ENCODE peak calls at places on chromosomes 1 and 21, in seven cellular contexts. F is OCI-LY7, N is psoas muscle, M is thoracic aorta, Q is tibial artery, L is Peyer's patch, S is A549. V is an unnamed sample.

GRCh38 chr1:24315391-24315790 is 3.8 kb upstream of the GRHL3 start:
- DNase-seq in F (no peak), N (no peak), M (no peak), Q (peak; percentile 15), L (no peak), S (no peak), V (no peak)

GRCh38 chr1:147600119-147601111 is 59.1 kb downstream of the BCL9 start:
- DNase-seq in F (peak; percentile 15), N (no peak), M (peak; percentile 19), Q (no peak), L (no peak), S (peak; percentile 25), V (no peak)

GRCh38 chr1:174913225-174913903 is 86.4 kb upstream of the CACYBP start:
- DNase-seq in F (no peak), N (no peak), M (no peak), Q (no peak), L (no peak), S (no peak), V (no peak)

GRCh38 chr1:109383850-109384249 is 13.9 kb downstream of the SORT1 start:
- DNase-seq in F (no peak), N (no peak), M (no peak), Q (no peak), L (no peak), S (no peak), V (no peak)

GRCh38 chr1:16175610-16176553 is 20.0 kb upstream of the EPHA2 start:
- DNase-seq in F (no peak), N (peak; percentile 91), M (peak; percentile 45), Q (peak; percentile 96), L (peak; percentile 82), S (no peak), V (peak; percentile 72)

GRCh38 chr1:105608713-105609112 is 1447.8 kb upstream of the PRMT6 start:
- DNase-seq in F (no peak), N (no peak), M (no peak), Q (no peak), L (no peak), S (no peak), V (no peak)

GRCh38 chr21:36717901-36718465 is 19.1 kb downstream of the SIM2 start:
- DNase-seq in F (no peak), N (no peak), M (no peak), Q (no peak), L (no peak), S (no peak), V (no peak)

GRCh38 chr21:41965045-41965444 is 11.2 kb upstream of the C2CD2 start:
- DNase-seq in F (peak; percentile 64), N (no peak), M (no peak), Q (no peak), L (peak; percentile 22), S (no peak), V (no peak)

GRCh38 chr21:33028271-33028670 is 2.5 kb downstream of the OLIG2 start:
- DNase-seq in F (no peak), N (no peak), M (no peak), Q (no peak), L (no peak), S (no peak), V (no peak)

DNA sequence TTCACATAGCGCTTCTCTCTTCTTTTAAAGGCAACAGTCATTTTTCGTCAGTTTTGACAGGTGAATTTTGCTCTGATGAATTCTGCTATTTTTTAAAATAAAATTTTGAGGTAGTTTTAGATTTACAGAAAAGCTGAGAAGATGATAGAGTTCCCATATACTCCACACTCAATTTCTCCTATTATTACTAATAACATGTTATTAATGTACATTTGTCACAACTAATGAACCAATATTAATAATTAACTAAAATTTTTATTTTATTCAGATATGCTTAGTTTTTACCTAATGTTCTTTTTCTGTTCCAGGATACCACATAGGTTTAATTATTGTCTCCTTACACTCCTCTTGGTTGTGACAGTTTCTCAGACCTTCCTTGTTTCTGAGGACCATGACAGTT is 197.0 kb downstream of the ZC3H11B start:
- DNase-seq in F (no peak), N (no peak), M (no peak), Q (no peak), L (no peak), S (no peak), V (no peak)
- H3K9me3 ChIP-seq in F (no peaks in the 10 kb centered on the region), N (no peaks in the 10 kb centered on the region), M (no peaks in the 10 kb centered on the region), Q (no peaks in the 10 kb centered on the region), L (no peaks in the 10 kb centered on the region), S (no peaks in the 10 kb centered on the region), V (no peaks in the 10 kb centered on the region)

GRCh38 chr1:4052657-4053056 is 152.6 kb upstream of the C1orf174 start:
- DNase-seq in F (no peak), N (no peak), M (no peak), Q (no peak), L (no peak), S (no peak), V (no peak)
- H3K9me3 ChIP-seq in F (no peaks in the 10 kb centered on the region), N (no peaks in the 10 kb centered on the region), M (no peaks in the 10 kb centered on the region), Q (no peaks in the 10 kb centered on the region), L (no peaks in the 10 kb centered on the region), S (no peaks in the 10 kb centered on the region), V (peaks cover 82% of the 10 kb centered on the region)

DNA sequence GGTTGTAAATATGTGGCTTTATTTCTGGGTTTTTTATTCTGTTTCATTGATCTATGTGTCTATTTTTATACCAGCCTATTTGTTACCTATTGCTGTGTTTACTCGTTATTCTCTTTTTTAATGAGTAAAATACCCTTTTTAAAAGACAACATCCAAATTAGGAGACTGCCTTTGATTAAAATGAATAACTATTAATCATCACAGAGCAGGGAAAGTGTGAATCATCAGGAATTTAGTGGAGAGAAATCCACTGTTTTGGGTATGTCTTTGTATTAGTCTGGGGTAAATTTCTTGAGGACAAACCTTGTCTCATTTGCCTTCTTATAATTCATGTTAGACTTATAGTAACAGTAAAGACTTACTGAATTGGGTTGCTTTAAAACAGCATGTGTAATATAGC is 12.1 kb downstream of the DISC1 start:
- DNase-seq in F (no peak), N (no peak), M (no peak), Q (no peak), L (no peak), S (no peak), V (no peak)
- H3K9me3 ChIP-seq in F (no peaks in the 10 kb centered on the region), N (no peaks in the 10 kb centered on the region), M (no peaks in the 10 kb centered on the region), Q (no peaks in the 10 kb centered on the region), L (no peaks in the 10 kb centered on the region), S (no peaks in the 10 kb centered on the region), V (peaks cover 3% of the 10 kb centered on the region)

DNA sequence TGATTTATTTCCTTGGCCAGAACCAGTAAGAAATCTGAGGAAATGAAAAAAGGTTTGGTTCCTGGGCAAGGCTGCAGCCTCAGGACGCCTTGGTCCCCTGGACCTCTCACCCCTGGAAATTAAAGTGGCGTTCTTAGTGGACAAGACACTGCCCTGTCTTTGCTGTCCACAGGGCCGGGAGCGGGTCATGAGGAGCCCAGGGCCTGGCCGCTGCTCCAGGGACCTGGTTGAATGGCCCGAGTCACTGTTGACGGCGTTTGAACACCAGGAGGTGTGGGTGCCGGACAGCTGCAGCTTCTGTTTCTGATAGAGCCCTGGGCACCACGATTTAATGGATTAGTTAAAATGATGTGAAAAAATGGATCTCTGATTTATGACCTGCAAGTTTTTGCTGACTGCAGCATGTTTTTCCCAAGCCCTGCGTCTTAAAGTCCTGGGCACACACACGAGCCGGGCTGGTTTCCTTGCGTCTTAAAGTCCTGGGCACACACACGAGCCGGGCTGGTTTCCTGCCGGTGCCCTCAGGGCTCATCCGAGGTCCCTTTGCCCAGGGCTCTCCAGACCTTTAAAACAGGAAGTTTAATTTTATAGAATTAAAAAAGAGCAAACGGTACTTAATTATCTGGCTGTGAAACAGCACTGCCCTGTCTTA is 74.1 kb upstream of the ACTRT2 start:
- DNase-seq in F (no peak), N (peak; percentile 23), M (no peak), Q (peak; percentile 48), L (peak; percentile 14), S (no peak), V (no peak)
- H3K9me3 ChIP-seq in F (no peaks in the 10 kb centered on the region), N (no peaks in the 10 kb centered on the region), M (no peaks in the 10 kb centered on the region), Q (no peaks in the 10 kb centered on the region), L (no peaks in the 10 kb centered on the region), S (no peaks in the 10 kb centered on the region), V (peaks cover 94% of the 10 kb centered on the region)

DNA sequence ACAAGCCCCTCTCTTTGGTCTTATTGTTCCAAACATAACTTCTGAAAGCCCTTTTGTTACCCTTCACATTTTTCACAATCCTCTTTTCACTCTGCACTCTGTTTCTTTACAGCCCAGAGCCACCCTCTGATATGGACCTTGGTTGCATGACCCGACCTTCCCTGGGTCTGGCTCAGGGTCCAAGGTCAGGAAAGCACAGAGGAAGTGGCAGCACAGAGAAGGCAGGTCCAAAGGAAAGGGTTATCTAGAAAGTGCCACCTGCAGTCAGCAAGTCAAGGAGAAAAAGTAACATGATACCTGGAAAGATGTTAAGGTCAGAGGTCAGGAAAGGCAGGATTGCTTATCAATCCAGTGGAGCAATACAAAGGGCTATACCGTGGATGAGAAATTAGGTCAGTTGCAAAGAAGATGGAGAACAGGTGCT is 18.4 kb downstream of the BCAR3 start:
- DNase-seq in F (no peak), N (no peak), M (no peak), Q (no peak), L (no peak), S (no peak), V (no peak)
- H3K9me3 ChIP-seq in F (no peaks in the 10 kb centered on the region), N (no peaks in the 10 kb centered on the region), M (no peaks in the 10 kb centered on the region), Q (no peaks in the 10 kb centered on the region), L (no peaks in the 10 kb centered on the region), S (no peaks in the 10 kb centered on the region), V (no peaks in the 10 kb centered on the region)

DNA sequence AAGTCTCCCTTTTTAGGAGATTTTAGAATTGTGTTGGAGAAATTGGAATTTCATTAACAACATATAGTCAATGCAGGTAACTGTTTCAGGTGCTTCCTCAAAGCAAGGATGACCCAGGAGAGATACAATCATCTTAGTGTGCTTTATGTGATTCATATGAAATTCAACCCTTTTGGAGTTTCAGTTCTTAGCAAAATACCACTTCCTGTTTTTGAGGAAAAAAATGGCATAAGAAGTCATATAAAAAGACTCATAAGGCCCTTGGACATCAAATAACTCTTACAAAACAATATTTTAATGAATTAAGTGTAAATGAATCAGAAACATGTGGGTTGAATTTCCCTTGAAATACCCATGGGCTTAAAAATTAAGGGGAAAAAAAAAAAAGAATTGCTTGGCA is 926.6 kb downstream of the LTN1 start:
- DNase-seq in F (peak; percentile 60), N (no peak), M (no peak), Q (no peak), L (no peak), S (no peak), V (no peak)
- H3K9me3 ChIP-seq in F (no peaks in the 10 kb centered on the region), N (no peaks in the 10 kb centered on the region), M (no peaks in the 10 kb centered on the region), Q (no peaks in the 10 kb centered on the region), L (no peaks in the 10 kb centered on the region), S (no peaks in the 10 kb centered on the region), V (no peaks in the 10 kb centered on the region)

DNA sequence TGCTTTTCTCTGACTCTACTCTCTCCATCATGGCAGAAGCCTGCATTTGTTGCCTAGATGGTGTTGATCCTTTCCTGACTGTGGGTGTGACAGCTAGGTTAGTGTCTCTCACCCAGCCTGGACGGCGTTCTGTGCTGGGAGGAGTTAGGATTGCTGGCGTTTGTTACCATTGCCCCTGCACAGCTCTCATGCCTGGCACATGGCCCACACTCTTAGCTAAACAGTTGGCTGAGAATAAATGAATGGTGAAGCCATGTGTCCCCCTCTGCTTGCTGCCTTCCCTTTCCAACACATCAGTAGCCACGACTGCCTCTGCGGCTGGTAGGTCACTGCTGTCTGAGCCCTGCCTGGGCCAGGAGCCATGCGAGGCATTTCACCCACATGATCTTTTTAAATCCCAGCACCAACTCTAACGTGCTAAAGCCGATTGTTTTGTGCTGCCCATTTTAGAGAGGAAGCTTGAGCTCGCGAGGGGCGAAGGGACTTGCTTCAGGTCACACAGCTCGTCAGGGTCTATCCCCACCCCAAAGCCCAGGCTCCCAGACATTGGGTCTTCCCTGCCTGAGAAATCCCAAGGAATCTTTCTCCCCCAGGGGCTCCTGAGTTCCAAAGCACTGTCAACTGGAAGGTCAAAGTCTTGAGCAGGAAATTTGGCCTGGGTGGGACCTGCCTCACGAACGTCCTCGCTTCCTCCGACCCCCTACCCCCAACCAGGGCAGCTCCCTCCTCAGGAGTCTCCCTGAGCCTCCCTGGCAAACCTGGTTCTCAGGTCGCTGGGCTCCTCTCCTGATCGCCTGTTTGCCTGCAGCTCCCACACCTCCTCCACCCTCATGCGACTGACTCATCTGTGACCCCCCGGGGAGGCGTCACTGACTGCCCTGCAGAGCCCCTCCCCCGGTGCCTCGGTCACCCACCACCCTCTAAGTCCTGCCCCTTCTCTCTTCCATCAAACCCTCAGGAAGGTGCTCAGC is 271.7 kb upstream of the C1orf174 start:
- DNase-seq in F (no peak), N (no peak), M (no peak), Q (peak; percentile 44), L (no peak), S (no peak), V (no peak)
- H3K9me3 ChIP-seq in F (no peaks in the 10 kb centered on the region), N (no peaks in the 10 kb centered on the region), M (no peaks in the 10 kb centered on the region), Q (no peaks in the 10 kb centered on the region), L (no peaks in the 10 kb centered on the region), S (no peaks in the 10 kb centered on the region), V (peaks cover 93% of the 10 kb centered on the region)